ENCODE peak calls at places on chromosomes 4 and X, in eight cellular contexts. One of them, this sample, is unnamed.

GRCh38 chrX:68532828-68533227 is 34.0 kb downstream of the YIPF6 start:
- DNase-seq in H1: no peak
- DNase-seq in esophagus muscularis mucosa: no peak
- DNase-seq in upper lobe of left lung: no peak
- DNase-seq in A549: no peak
- DNase-seq in GM12878: no peak
- DNase-seq in stomach: no peak
- DNase-seq in ovary: no peak
- DNase-seq in this sample: no peak

GRCh38 chrX:40006025-40007017 is 91.4 kb downstream of the BCOR start:
- DNase-seq in H1: no peak
- DNase-seq in GM12878: no peak
- DNase-seq in esophagus muscularis mucosa: no peak
- DNase-seq in upper lobe of left lung: peak; percentile 89
- DNase-seq in A549: no peak
- DNase-seq in stomach: peak; percentile 71
- DNase-seq in ovary: peak; percentile 58
- DNase-seq in this sample: no peak

GRCh38 chr4:55311792-55312490 is 34.1 kb upstream of the SRD5A3 start:
- DNase-seq in stomach: no peak
- DNase-seq in ovary: no peak
- DNase-seq in esophagus muscularis mucosa: no peak
- DNase-seq in A549: no peak
- DNase-seq in H1: no peak
- DNase-seq in GM12878: no peak
- DNase-seq in upper lobe of left lung: no peak
- DNase-seq in this sample: no peak

GRCh38 chr4:38654273-38654672 is 9.7 kb upstream of the KLF3 start:
- DNase-seq in GM12878: no peak
- DNase-seq in H1: no peak
- DNase-seq in esophagus muscularis mucosa: peak; percentile 39
- DNase-seq in ovary: no peak
- DNase-seq in stomach: no peak
- DNase-seq in upper lobe of left lung: no peak
- DNase-seq in A549: no peak
- DNase-seq in this sample: no peak

GRCh38 chrX:47380268-47380667 is 9.9 kb downstream of the ZNF157 start:
- DNase-seq in upper lobe of left lung: no peak
- DNase-seq in ovary: no peak
- DNase-seq in A549: no peak
- DNase-seq in esophagus muscularis mucosa: no peak
- DNase-seq in stomach: peak; percentile 29
- DNase-seq in H1: no peak
- DNase-seq in GM12878: peak; percentile 47
- DNase-seq in this sample: no peak

GRCh38 chrX:38548508-38548907 is 12.8 kb upstream of the TSPAN7 start:
- DNase-seq in stomach: no peak
- DNase-seq in H1: no peak
- DNase-seq in ovary: no peak
- DNase-seq in GM12878: no peak
- DNase-seq in upper lobe of left lung: no peak
- DNase-seq in A549: no peak
- DNase-seq in esophagus muscularis mucosa: no peak
- DNase-seq in this sample: no peak

GRCh38 chr4:2340272-2341061 is 78.0 kb downstream of the ZFYVE28 start:
- DNase-seq in esophagus muscularis mucosa: no peak
- DNase-seq in ovary: no peak
- DNase-seq in GM12878: no peak
- DNase-seq in upper lobe of left lung: peak; percentile 55
- DNase-seq in A549: no peak
- DNase-seq in stomach: no peak
- DNase-seq in H1: no peak
- DNase-seq in this sample: no peak

GRCh38 chr4:137359691-137360315 is 172.5 kb downstream of the PCDH18 start:
- DNase-seq in stomach: no peak
- DNase-seq in GM12878: no peak
- DNase-seq in H1: no peak
- DNase-seq in upper lobe of left lung: no peak
- DNase-seq in A549: no peak
- DNase-seq in esophagus muscularis mucosa: no peak
- DNase-seq in ovary: no peak
- DNase-seq in this sample: no peak

GRCh38 chrX:38095971-38096529 is 89.7 kb downstream of the SYTL5 start:
- DNase-seq in esophagus muscularis mucosa: no peak
- DNase-seq in stomach: no peak
- DNase-seq in upper lobe of left lung: no peak
- DNase-seq in A549: peak; percentile 1
- DNase-seq in GM12878: no peak
- DNase-seq in ovary: no peak
- DNase-seq in H1: no peak
- DNase-seq in this sample: no peak

GRCh38 chrX:131828482-131828881 is 194.6 kb upstream of the STK26 start:
- DNase-seq in ovary: no peak
- DNase-seq in upper lobe of left lung: no peak
- DNase-seq in H1: no peak
- DNase-seq in GM12878: no peak
- DNase-seq in esophagus muscularis mucosa: no peak
- DNase-seq in stomach: no peak
- DNase-seq in A549: no peak
- DNase-seq in this sample: no peak

GRCh38 chr4:8164194-8164565 is 5.6 kb upstream of the ABLIM2 start:
- DNase-seq in A549: no peak
- DNase-seq in H1: no peak
- DNase-seq in esophagus muscularis mucosa: no peak
- DNase-seq in upper lobe of left lung: no peak
- DNase-seq in GM12878: no peak
- DNase-seq in stomach: peak; percentile 36
- DNase-seq in ovary: no peak
- DNase-seq in this sample: no peak

GRCh38 chr4:8167291-8167690 is 8.7 kb upstream of the ABLIM2 start:
- DNase-seq in GM12878: no peak
- DNase-seq in A549: no peak
- DNase-seq in H1: no peak
- DNase-seq in esophagus muscularis mucosa: no peak
- DNase-seq in stomach: no peak
- DNase-seq in ovary: no peak
- DNase-seq in upper lobe of left lung: no peak
- DNase-seq in this sample: no peak

GRCh38 chr4:8164687-8165086 is 6.1 kb upstream of the ABLIM2 start:
- DNase-seq in upper lobe of left lung: no peak
- DNase-seq in stomach: no peak
- DNase-seq in H1: no peak
- DNase-seq in A549: no peak
- DNase-seq in GM12878: no peak
- DNase-seq in ovary: no peak
- DNase-seq in esophagus muscularis mucosa: no peak
- DNase-seq in this sample: no peak

GRCh38 chr4:8163436-8164193 is 5.0 kb upstream of the ABLIM2 start:
- DNase-seq in A549: no peak
- DNase-seq in ovary: no peak
- DNase-seq in upper lobe of left lung: no peak
- DNase-seq in H1: no peak
- DNase-seq in GM12878: no peak
- DNase-seq in stomach: no peak
- DNase-seq in esophagus muscularis mucosa: no peak
- DNase-seq in this sample: no peak

GRCh38 chr4:8165374-8165896 is 6.8 kb upstream of the ABLIM2 start:
- DNase-seq in ovary: no peak
- DNase-seq in upper lobe of left lung: no peak
- DNase-seq in A549: no peak
- DNase-seq in esophagus muscularis mucosa: no peak
- DNase-seq in stomach: no peak
- DNase-seq in H1: no peak
- DNase-seq in GM12878: no peak
- DNase-seq in this sample: no peak
- TF ChIP-seq EP300 in ovary: no peak
- TF ChIP-seq EP300 in upper lobe of left lung: no peak
- TF ChIP-seq EP300 in A549: no peak
- TF ChIP-seq EP300 in esophagus muscularis mucosa: no peak
- TF ChIP-seq EP300 in stomach: no peak
- TF ChIP-seq EP300 in H1: no peak
- TF ChIP-seq EP300 in GM12878: no peak
- TF ChIP-seq EP300 in this sample: no peak

DNA sequence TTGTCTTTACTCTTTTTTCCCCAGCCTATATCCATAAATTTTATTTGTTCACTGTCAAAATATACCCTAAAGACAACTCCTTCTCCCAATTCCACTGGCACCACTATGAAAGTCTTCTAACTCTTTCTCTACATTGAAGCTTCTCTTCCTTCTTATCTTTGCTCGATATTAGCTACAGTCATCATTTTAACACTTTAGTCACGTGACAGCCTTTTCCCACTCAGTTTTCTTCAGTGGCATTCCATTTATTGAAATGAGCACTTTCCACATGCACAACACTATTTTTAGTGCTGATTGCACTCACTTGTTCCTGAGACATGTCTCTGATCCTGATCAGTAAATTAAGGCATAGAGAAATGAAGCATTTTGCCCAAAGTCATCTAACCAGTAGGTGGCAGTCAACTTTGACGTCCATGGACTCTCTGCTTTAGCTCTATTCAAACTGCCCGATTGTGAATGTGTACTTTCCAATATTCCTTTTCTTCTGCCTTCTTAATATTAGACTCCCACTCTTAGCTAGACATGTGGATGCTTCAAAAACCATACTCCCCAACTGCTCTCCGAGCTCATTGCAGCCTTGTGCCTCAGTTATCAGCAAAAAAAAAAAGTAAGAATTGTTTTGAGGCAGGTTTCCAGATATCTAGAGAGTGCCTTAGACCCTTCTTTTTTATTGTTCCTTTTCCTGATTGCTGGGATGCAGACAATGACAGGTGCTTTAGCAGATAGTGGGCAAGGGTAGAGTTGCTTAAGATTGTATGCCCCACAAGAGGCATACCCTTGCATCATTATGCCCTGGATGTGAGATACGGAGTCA is 394.4 kb upstream of the ADGRL3 start:
- DNase-seq in upper lobe of left lung: no peak
- DNase-seq in A549: no peak
- DNase-seq in esophagus muscularis mucosa: no peak
- DNase-seq in stomach: no peak
- DNase-seq in GM12878: no peak
- DNase-seq in ovary: no peak
- DNase-seq in H1: no peak
- DNase-seq in this sample: no peak
- TF ChIP-seq CTCF in upper lobe of left lung: peak; percentile 23
- TF ChIP-seq CTCF in A549: no peak
- TF ChIP-seq CTCF in esophagus muscularis mucosa: peak; percentile 28
- TF ChIP-seq CTCF in stomach: peak; percentile 48
- TF ChIP-seq CTCF in GM12878: peak; percentile 39
- TF ChIP-seq CTCF in ovary: no peak
- TF ChIP-seq CTCF in H1: peak; percentile 81
- TF ChIP-seq CTCF in this sample: peak; percentile 48

DNA sequence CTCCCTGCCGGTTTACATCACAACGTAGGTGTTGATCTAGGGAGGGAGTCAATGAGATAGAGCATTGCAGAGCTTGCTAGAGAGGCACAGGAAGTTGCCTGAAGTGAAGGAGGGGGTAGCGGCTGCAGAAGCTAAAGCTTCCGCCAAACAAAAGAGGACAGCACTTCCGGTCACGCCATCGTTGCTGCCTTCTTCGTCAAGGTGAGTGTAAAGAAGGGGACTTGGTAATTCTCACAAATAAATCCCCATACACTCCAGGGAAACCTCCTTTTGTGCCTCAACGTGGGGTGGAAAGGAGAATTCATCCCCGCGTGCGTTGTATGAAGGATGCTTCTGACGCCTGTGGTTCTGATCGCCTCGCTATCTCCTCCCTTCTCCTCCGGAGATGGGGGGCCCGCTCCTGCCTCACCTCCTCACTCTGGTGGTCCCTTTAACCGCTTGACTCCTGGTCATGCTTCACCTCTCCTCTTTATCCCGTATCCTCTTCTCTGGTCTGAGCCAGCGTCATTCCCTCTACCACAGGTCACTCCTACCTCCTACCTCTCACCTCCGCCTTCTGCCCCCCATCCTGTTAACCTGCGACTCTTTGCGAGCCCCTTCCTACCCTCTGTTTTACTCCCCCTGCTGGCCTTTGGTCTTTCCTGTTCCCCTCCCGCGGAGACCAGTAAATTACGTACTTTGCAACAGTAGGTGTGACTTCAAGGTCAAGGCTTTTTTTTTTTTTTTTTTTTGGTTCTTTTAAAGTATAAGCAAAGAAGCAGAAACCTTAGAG is 59.9 kb downstream of the GSPT2 start:
- DNase-seq in A549: peak; percentile 9
- DNase-seq in GM12878: peak; percentile 15
- DNase-seq in upper lobe of left lung: no peak
- DNase-seq in ovary: peak; percentile 40
- DNase-seq in H1: peak; percentile 58
- DNase-seq in esophagus muscularis mucosa: no peak
- DNase-seq in stomach: peak; percentile 57
- DNase-seq in this sample: peak; percentile 5
- TF ChIP-seq POLR2A in A549: no peak
- TF ChIP-seq POLR2A in GM12878: peak; percentile 46
- TF ChIP-seq POLR2A in upper lobe of left lung: no peak
- TF ChIP-seq POLR2A in ovary: no peak
- TF ChIP-seq POLR2A in H1: peak; percentile 91
- TF ChIP-seq POLR2A in esophagus muscularis mucosa: no peak
- TF ChIP-seq POLR2A in stomach: no peak
- TF ChIP-seq POLR2A in this sample: no peak

DNA sequence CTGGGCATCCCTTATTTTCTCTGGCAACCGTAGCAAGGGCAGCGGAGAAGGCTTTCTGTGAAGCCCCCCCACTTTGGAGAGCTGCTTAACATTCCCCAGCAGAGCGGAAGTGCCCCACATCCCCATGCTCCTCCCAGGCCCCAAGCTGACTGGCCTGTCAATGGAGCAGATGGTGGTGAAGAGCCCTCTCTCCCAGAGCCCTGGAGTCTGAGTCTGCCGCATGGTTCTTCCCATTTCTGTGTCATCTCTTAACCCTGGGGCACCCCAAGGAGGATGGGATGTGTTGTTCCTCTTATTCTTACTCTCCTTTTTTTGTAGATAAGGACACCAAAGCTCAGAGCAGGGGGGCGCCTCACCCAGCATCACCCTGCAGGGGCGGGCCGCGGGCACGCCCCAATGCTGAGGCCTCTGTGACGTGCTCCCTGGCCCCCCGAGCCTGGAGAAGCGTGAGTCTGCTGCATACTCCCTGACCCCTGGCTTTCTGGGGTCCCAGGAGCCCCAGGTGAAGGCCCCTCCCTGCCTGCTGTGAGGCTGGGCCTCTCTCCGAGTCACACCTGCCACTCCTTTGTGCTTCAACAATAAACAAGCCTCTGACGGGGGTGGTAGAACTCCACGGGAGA is 35.9 kb downstream of the ADRA2C start:
- DNase-seq in GM12878: no peak
- DNase-seq in A549: no peak
- DNase-seq in upper lobe of left lung: peak; percentile 69
- DNase-seq in esophagus muscularis mucosa: no peak
- DNase-seq in ovary: no peak
- DNase-seq in H1: no peak
- DNase-seq in stomach: no peak
- DNase-seq in this sample: no peak
- TF ChIP-seq EP300 in GM12878: no peak
- TF ChIP-seq EP300 in A549: no peak
- TF ChIP-seq EP300 in upper lobe of left lung: no peak
- TF ChIP-seq EP300 in esophagus muscularis mucosa: no peak
- TF ChIP-seq EP300 in ovary: no peak
- TF ChIP-seq EP300 in H1: no peak
- TF ChIP-seq EP300 in stomach: no peak
- TF ChIP-seq EP300 in this sample: no peak

This sample was measured in tibial nerve.